ENCODE peak calls at places on chromosomes 16 and 17, in six cellular contexts. One of them, this sample, is unnamed. For H3K9me3, the result is how much of the 10 kb centered on the place peaks cover.

GRCh38 chr16:2081685-2082084 is 33.9 kb downstream of the TSC2 start:
- DNase-seq in Peyer's patch: no peak
- DNase-seq in A549: no peak
- DNase-seq in esophagus muscularis mucosa: no peak
- DNase-seq in tibial nerve: no peak
- DNase-seq in transverse colon: no peak
- DNase-seq in this sample: no peak

GRCh38 chr17:82859431-82860403 is 19.9 kb upstream of the ZNF750 start:
- DNase-seq in Peyer's patch: peak
- DNase-seq in A549: peak
- DNase-seq in esophagus muscularis mucosa: no peak
- DNase-seq in tibial nerve: no peak
- DNase-seq in transverse colon: no peak
- DNase-seq in this sample: no peak

GRCh38 chr16:8634991-8635736 is 13.7 kb downstream of the METTL22 start:
- DNase-seq in Peyer's patch: no peak
- DNase-seq in A549: peak
- DNase-seq in esophagus muscularis mucosa: no peak
- DNase-seq in tibial nerve: no peak
- DNase-seq in transverse colon: no peak
- DNase-seq in this sample: no peak

GRCh38 chr16:11560701-11561439 is 25.8 kb downstream of the LITAF start:
- DNase-seq in Peyer's patch: no peak
- DNase-seq in A549: no peak
- DNase-seq in esophagus muscularis mucosa: no peak
- DNase-seq in tibial nerve: peak
- DNase-seq in transverse colon: peak
- DNase-seq in this sample: peak

GRCh38 chr16:9251026-9251425 is 159.6 kb downstream of the HAPSTR1 start:
- DNase-seq in Peyer's patch: no peak
- DNase-seq in A549: no peak
- DNase-seq in esophagus muscularis mucosa: no peak
- DNase-seq in tibial nerve: no peak
- DNase-seq in transverse colon: no peak
- DNase-seq in this sample: no peak

GRCh38 chr16:28298511-28298878 is 6.2 kb downstream of the SBK1 start:
- DNase-seq in Peyer's patch: no peak
- DNase-seq in A549: no peak
- DNase-seq in esophagus muscularis mucosa: no peak
- DNase-seq in tibial nerve: no peak
- DNase-seq in transverse colon: no peak
- DNase-seq in this sample: no peak

GRCh38 chr17:33500141-33500540 is 207.0 kb upstream of the ASIC2 start:
- DNase-seq in Peyer's patch: no peak
- DNase-seq in A549: no peak
- DNase-seq in esophagus muscularis mucosa: no peak
- DNase-seq in tibial nerve: no peak
- DNase-seq in transverse colon: no peak
- DNase-seq in this sample: no peak

GRCh38 chr16:17345043-17345442 is 125.7 kb downstream of the XYLT1 start:
- DNase-seq in Peyer's patch: no peak
- DNase-seq in A549: no peak
- DNase-seq in esophagus muscularis mucosa: peak
- DNase-seq in tibial nerve: peak
- DNase-seq in transverse colon: peak
- DNase-seq in this sample: no peak

GRCh38 chr16:27776556-27776955 is 226.6 kb downstream of the KATNIP start:
- DNase-seq in Peyer's patch: peak
- DNase-seq in A549: no peak
- DNase-seq in esophagus muscularis mucosa: no peak
- DNase-seq in tibial nerve: no peak
- DNase-seq in transverse colon: no peak
- DNase-seq in this sample: no peak

GRCh38 chr16:3321802-3322201 is 16.5 kb downstream of the ZNF75A start:
- DNase-seq in Peyer's patch: no peak
- DNase-seq in A549: no peak
- DNase-seq in esophagus muscularis mucosa: no peak
- DNase-seq in tibial nerve: no peak
- DNase-seq in transverse colon: no peak
- DNase-seq in this sample: no peak
- H3K9me3 ChIP-seq in Peyer's patch: under half
- H3K9me3 ChIP-seq in A549: half or more
- H3K9me3 ChIP-seq in esophagus muscularis mucosa: half or more
- H3K9me3 ChIP-seq in tibial nerve: half or more
- H3K9me3 ChIP-seq in transverse colon: half or more
- H3K9me3 ChIP-seq in this sample: half or more

GRCh38 chr17:17018021-17018441 is 24.2 kb upstream of the MPRIP start:
- DNase-seq in Peyer's patch: peak
- DNase-seq in A549: no peak
- DNase-seq in esophagus muscularis mucosa: no peak
- DNase-seq in tibial nerve: no peak
- DNase-seq in transverse colon: no peak
- DNase-seq in this sample: peak

GRCh38 chr17:17019430-17019762 is 22.9 kb upstream of the MPRIP start:
- DNase-seq in Peyer's patch: peak
- DNase-seq in A549: no peak
- DNase-seq in esophagus muscularis mucosa: no peak
- DNase-seq in tibial nerve: no peak
- DNase-seq in transverse colon: no peak
- DNase-seq in this sample: peak

GRCh38 chr17:17017343-17018014 is 24.8 kb upstream of the MPRIP start:
- DNase-seq in Peyer's patch: no peak
- DNase-seq in A549: no peak
- DNase-seq in esophagus muscularis mucosa: no peak
- DNase-seq in tibial nerve: no peak
- DNase-seq in transverse colon: no peak
- DNase-seq in this sample: no peak

GRCh38 chr17:17019891-17020456 is 22.3 kb upstream of the MPRIP start:
- DNase-seq in Peyer's patch: no peak
- DNase-seq in A549: no peak
- DNase-seq in esophagus muscularis mucosa: no peak
- DNase-seq in tibial nerve: no peak
- DNase-seq in transverse colon: no peak
- DNase-seq in this sample: no peak

DNA sequence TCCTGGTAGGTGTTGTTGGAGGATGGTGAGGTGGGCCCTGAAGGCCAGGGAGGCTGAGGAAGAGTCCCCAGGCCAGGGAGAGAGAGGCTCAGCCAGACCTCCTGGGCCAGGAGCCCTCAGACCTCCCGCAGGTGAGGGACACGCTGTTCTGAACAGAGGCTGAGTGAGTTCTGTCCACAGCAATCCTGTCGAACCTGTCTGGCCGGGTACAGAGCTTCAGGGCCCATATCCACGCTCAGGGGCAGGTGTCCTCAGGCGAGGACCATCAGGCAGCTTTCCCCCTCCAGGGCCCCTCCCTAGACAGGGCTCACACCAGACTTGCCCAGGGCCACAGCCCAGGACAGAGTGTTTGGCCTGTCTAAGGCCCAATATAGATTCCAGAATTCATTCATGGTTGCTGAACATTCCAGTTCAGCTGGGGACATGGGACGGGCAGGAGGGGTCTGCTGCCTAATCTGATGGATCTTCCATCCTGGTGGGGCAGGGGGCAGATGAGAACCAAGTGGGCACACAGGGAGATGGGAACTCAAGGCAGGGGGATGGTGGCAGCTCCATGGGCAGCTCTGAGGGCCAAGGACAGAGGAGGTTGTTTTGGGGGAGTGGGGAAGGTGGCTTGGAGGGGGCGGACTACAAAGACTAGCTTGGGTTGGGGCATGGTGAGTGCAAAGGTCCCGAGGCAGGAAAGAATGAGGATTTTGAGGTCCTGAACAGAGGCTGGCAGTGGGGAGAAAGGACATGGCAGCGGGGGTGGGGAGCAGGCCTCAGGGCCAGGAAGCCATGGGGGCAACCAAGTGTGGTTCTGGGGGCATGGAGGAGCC is 23.4 kb upstream of the MPRIP start:
- DNase-seq in Peyer's patch: peak
- DNase-seq in A549: no peak
- DNase-seq in esophagus muscularis mucosa: no peak
- DNase-seq in tibial nerve: no peak
- DNase-seq in transverse colon: peak
- DNase-seq in this sample: peak
- TF ChIP-seq POLR2A in Peyer's patch: no peak
- TF ChIP-seq POLR2A in A549: no peak
- TF ChIP-seq POLR2A in esophagus muscularis mucosa: no peak
- TF ChIP-seq POLR2A in tibial nerve: no peak
- TF ChIP-seq POLR2A in transverse colon: no peak
- TF ChIP-seq POLR2A in this sample: no peak

GRCh38 chr16:850668-851067 is 50.1 kb upstream of the GNG13 start:
- DNase-seq in Peyer's patch: no peak
- DNase-seq in A549: no peak
- DNase-seq in esophagus muscularis mucosa: no peak
- DNase-seq in tibial nerve: no peak
- DNase-seq in transverse colon: no peak
- DNase-seq in this sample: no peak
- H3K9me3 ChIP-seq in Peyer's patch: under half
- H3K9me3 ChIP-seq in A549: under half
- H3K9me3 ChIP-seq in esophagus muscularis mucosa: under half
- H3K9me3 ChIP-seq in tibial nerve: under half
- H3K9me3 ChIP-seq in transverse colon: under half
- H3K9me3 ChIP-seq in this sample: under half

GRCh38 chr16:84504420-84505248 is at the start of gene MEAK7:
- DNase-seq in Peyer's patch: peak
- DNase-seq in A549: peak
- DNase-seq in esophagus muscularis mucosa: peak
- DNase-seq in tibial nerve: peak
- DNase-seq in transverse colon: peak
- DNase-seq in this sample: peak
- TF ChIP-seq POLR2A in Peyer's patch: peak
- TF ChIP-seq POLR2A in A549: peak
- TF ChIP-seq POLR2A in esophagus muscularis mucosa: peak
- TF ChIP-seq POLR2A in tibial nerve: peak
- TF ChIP-seq POLR2A in transverse colon: peak
- TF ChIP-seq POLR2A in this sample: peak

This sample was measured in ovary.